ENCODE peak calls at places on chromosomes 13 and 19, in six cellular contexts. R is HFF-Myc; V is activated B cell treated with CpG ODN at 0.5 μM for 24 hours; S is stomach; N is lung; U is CD4-positive, alpha-beta T cell. O is an unnamed sample.

GRCh38 chr13:99301913-99302636 is 5.1 kb downstream of the GPR183 start:
- DNase-seq in R (no peak), V (no peak), S (no peak), N (no peak), U (no peak), O (no peak)

GRCh38 chr13:73107970-73108369 is 49.2 kb downstream of the KLF5 start:
- DNase-seq in R (no peak), V (no peak), S (no peak), N (no peak), U (no peak), O (no peak)

GRCh38 chr13:41053384-41053826 is 7.9 kb upstream of the WBP4 start:
- DNase-seq in R (no peak), V (no peak), S (no peak), N (no peak), U (no peak), O (no peak)

GRCh38 chr19:44051654-44052402 is at the start of gene ZNF223:
- DNase-seq in R (peak; percentile 70), V (peak; percentile 37), S (peak; percentile 95), N (peak; percentile 96), U (peak; percentile 36), O (peak; percentile 78)

GRCh38 chr13:72565893-72566292 is 161.5 kb downstream of the MZT1 start:
- DNase-seq in R (peak; percentile 1), V (no peak), S (no peak), N (no peak), U (no peak), O (no peak)

GRCh38 chr13:41127746-41128145 is 4.9 kb downstream of the KBTBD6 start:
- DNase-seq in R (no peak), V (no peak), S (no peak), N (no peak), U (no peak), O (no peak)

GRCh38 chr13:105506463-105506862 is 1029.0 kb downstream of the EFNB2 start:
- DNase-seq in R (no peak), V (no peak), S (no peak), N (no peak), U (no peak), O (no peak)

GRCh38 chr13:111665691-111666095 is 345.3 kb downstream of the TEX29 start:
- DNase-seq in R (no peak), V (no peak), S (no peak), N (peak; percentile 17), U (no peak), O (no peak)

GRCh38 chr13:99992912-99993311 is 11.3 kb downstream of the ZIC2 start:
- DNase-seq in R (no peak), V (no peak), S (no peak), N (no peak), U (no peak), O (no peak)

GRCh38 chr19:50181121-50181520 is 18.0 kb upstream of the IZUMO2 start:
- DNase-seq in R (no peak), V (no peak), S (no peak), N (no peak), U (no peak), O (no peak)

GRCh38 chr19:33225458-33225925 is at the start of gene SLC7A10:
- DNase-seq in R (no peak), V (no peak), S (no peak), N (no peak), U (no peak), O (no peak)

GRCh38 chr19:1363599-1363998 is 20.1 kb upstream of the NDUFS7 start:
- DNase-seq in R (no peak), V (no peak), S (no peak), N (no peak), U (no peak), O (no peak)

GRCh38 chr19:2983351-2984195 is 6.2 kb downstream of the TLE6 start:
- DNase-seq in R (no peak), V (peak; percentile 24), S (no peak), N (no peak), U (no peak), O (no peak)

GRCh38 chr19:48814895-48815294 is 4.1 kb upstream of the BCAT2 start:
- DNase-seq in R (no peak), V (no peak), S (no peak), N (no peak), U (no peak), O (no peak)

GRCh38 chr13:66927562-66927961 is 302.6 kb downstream of the PCDH9 start:
- DNase-seq in R (no peak), V (no peak), S (no peak), N (no peak), U (no peak), O (no peak)

GRCh38 chr13:66922444-66922843 is 307.7 kb downstream of the PCDH9 start:
- DNase-seq in R (no peak), V (no peak), S (no peak), N (no peak), U (no peak), O (no peak)

GRCh38 chr13:66926200-66926850 is 303.8 kb downstream of the PCDH9 start:
- DNase-seq in R (no peak), V (no peak), S (no peak), N (no peak), U (no peak), O (no peak)

DNA sequence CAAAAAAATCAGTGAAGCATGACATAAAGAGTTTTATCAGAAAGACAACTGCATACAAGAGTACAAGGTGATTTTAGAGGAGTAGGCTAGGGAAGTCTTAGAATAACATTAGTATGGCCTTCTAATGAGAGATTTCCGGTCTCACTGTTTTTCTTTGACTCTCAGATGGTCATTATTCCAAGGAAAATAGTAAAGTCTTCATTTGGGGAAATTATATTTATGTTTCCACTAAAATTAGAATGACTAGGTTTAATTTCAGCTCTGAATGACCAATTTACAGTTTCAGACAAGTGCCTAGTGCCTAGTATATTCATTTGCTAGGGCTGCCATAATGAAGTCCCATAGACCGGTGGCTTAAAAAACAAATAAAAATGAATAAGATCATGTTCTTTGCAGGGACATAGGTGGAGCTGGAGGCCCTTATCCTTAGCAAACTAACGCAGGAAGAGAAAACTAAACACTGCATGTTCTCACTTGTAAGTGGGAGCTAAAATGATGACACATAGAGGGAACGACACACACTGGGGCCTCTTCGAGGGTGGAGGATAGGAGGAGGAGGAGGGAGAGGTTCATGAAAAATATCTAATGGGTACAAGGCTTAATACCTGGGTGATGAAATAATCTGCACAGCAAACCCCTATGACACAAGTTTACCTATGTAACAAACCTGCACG is 303.1 kb downstream of the PCDH9 start:
- DNase-seq in R (no peak), V (no peak), S (no peak), N (no peak), U (no peak), O (no peak)
- TF ChIP-seq CTCF in R (no peak), V (no peak), S (no peak), N (no peak), U (no peak), O (no peak)

GRCh38 chr13:88005188-88005587 is 334.0 kb downstream of the SLITRK5 start:
- DNase-seq in R (no peak), V (no peak), S (no peak), N (no peak), U (no peak), O (no peak)
- TF ChIP-seq CTCF in R (no peak), V (no peak), S (no peak), N (no peak), U (no peak), O (peak; percentile 16)

GRCh38 chr19:29743681-29744080 is 28.6 kb upstream of the C19orf12 start:
- DNase-seq in R (no peak), V (no peak), S (no peak), N (no peak), U (no peak), O (no peak)

GRCh38 chr19:29748996-29749395 is 33.9 kb upstream of the C19orf12 start:
- DNase-seq in R (no peak), V (no peak), S (no peak), N (no peak), U (no peak), O (no peak)

GRCh38 chr19:29741776-29742175 is 26.7 kb upstream of the C19orf12 start:
- DNase-seq in R (no peak), V (no peak), S (no peak), N (no peak), U (no peak), O (no peak)

GRCh38 chr19:29741226-29741625 is 26.2 kb upstream of the C19orf12 start:
- DNase-seq in R (no peak), V (no peak), S (no peak), N (no peak), U (no peak), O (no peak)

DNA sequence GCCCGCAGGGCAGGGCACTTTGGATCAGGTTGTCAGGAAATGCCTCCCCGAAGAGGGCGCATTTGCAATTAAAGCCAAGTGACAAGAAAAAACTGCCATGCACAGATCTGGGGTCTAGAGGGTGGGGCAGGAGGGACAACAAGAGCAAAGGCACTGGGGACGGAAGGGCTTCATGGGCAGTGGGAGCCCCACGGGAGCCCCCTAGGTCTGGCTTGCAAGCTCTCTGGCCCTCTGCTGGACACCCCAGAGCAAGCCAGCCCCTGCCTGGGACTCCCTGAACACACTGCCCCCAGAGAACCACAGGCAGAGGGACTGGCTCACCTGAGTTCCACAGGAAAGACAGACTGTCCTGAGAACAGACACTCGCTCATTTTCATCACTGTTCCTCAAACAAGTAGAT is 30.2 kb upstream of the C19orf12 start:
- DNase-seq in R (no peak), V (no peak), S (no peak), N (no peak), U (no peak), O (no peak)
- TF ChIP-seq CTCF in R (peak; percentile 29), V (no peak), S (no peak), N (no peak), U (no peak), O (no peak)

GRCh38 chr19:45705710-45706415 is 13.4 kb downstream of the QPCTL start:
- DNase-seq in R (no peak), V (no peak), S (no peak), N (no peak), U (no peak), O (no peak)
- TF ChIP-seq CTCF in R (no peak), V (no peak), S (no peak), N (no peak), U (no peak), O (no peak)

GRCh38 chr19:54464044-54464623 is 556 bp upstream of the LENG9 start:
- DNase-seq in R (no peak), V (peak; percentile 79), S (peak; percentile 99), N (peak; percentile 97), U (peak; percentile 72), O (no peak)

GRCh38 chr19:54463531-54464043 is at the start of gene LENG9:
- DNase-seq in R (peak; percentile 96), V (peak; percentile 85), S (peak; percentile 100), N (peak; percentile 99), U (peak; percentile 83), O (peak; percentile 98)

GRCh38 chr19:54462072-54462712 is 1.4 kb downstream of the LENG9 start:
- DNase-seq in R (no peak), V (no peak), S (peak; percentile 50), N (no peak), U (no peak), O (no peak)

GRCh38 chr19:54461201-54462071 is 2.1 kb downstream of the LENG9 start:
- DNase-seq in R (no peak), V (no peak), S (no peak), N (no peak), U (no peak), O (no peak)

GRCh38 chr19:54462713-54463530 is 656 bp downstream of the LENG9 start:
- DNase-seq in R (no peak), V (peak; percentile 68), S (peak; percentile 81), N (peak; percentile 71), U (peak; percentile 64), O (no peak)
- TF ChIP-seq CTCF in R (peak; percentile 29), V (no peak), S (no peak), N (no peak), U (no peak), O (peak; percentile 16)

GRCh38 chr13:91722267-91722884 is 324.0 kb downstream of the GPC5 start:
- DNase-seq in R (no peak), V (no peak), S (no peak), N (no peak), U (no peak), O (no peak)
- TF ChIP-seq CTCF in R (peak; percentile 9), V (peak; percentile 37), S (no peak), N (no peak), U (peak; percentile 81), O (peak; percentile 12)

O was measured in AG09319.